ENCODE peak calls at places on chromosomes 4 and X, in four cellular contexts. Y is mucosa of descending colon, G is neural crest cell, Q is upper lobe of left lung. K is an unnamed sample.

GRCh38 chr4:85681194-85681803 is 206.3 kb downstream of the ARHGAP24 start:
- DNase-seq in Y (no peak), G (no peak), Q (peak), K (peak)

GRCh38 chr4:40193018-40193571 is 3.7 kb upstream of the RHOH start:
- DNase-seq in Y (peak), G (no peak), Q (no peak), K (no peak)

GRCh38 chr4:90598741-90599140 is 471.5 kb downstream of the CCSER1 start:
- DNase-seq in Y (no peak), G (no peak), Q (no peak), K (no peak)

GRCh38 chrX:101550362-101550761 is at the start of gene ARMCX1:
- DNase-seq in Y (peak), G (peak), Q (peak), K (peak)

GRCh38 chrX:41779941-41780340 is 56.0 kb downstream of the GPR82 start:
- DNase-seq in Y (no peak), G (no peak), Q (no peak), K (no peak)

GRCh38 chrX:32530802-32531403 is 680.4 kb downstream of the DMD start:
- DNase-seq in Y (no peak), G (peak), Q (no peak), K (peak)

GRCh38 chr4:1113311-1114009 is at the start of gene RNF212:
- DNase-seq in Y (peak), G (peak), Q (no peak), K (peak)

GRCh38 chr4:4607336-4608213 is 65.7 kb upstream of the STX18 start:
- DNase-seq in Y (no peak), G (no peak), Q (no peak), K (no peak)

GRCh38 chrX:41178201-41178600 is 93.0 kb downstream of the USP9X start:
- DNase-seq in Y (no peak), G (no peak), Q (no peak), K (no peak)

GRCh38 chr4:169582706-169583105 is 29.7 kb downstream of the NEK1 start:
- DNase-seq in Y (no peak), G (no peak), Q (no peak), K (no peak)

GRCh38 chr4:57501715-57502114 is 391.5 kb upstream of the IGFBP7 start:
- DNase-seq in Y (no peak), G (no peak), Q (no peak), K (no peak)

GRCh38 chrX:112832481-112833095 is 8.0 kb downstream of the AMOT start:
- DNase-seq in Y (peak), G (no peak), Q (peak), K (no peak)

GRCh38 chr4:142960867-142961644 is 115.0 kb upstream of the INPP4B start:
- DNase-seq in Y (no peak), G (no peak), Q (no peak), K (no peak)

GRCh38 chrX:10387011-10387410 is 230.2 kb downstream of the CLCN4 start:
- DNase-seq in Y (no peak), G (no peak), Q (no peak), K (peak)

GRCh38 chrX:25523574-25523973 is 507.8 kb upstream of the ARX start:
- DNase-seq in Y (no peak), G (peak), Q (no peak), K (peak)

GRCh38 chr4:7370038-7370437 is 64.7 kb downstream of the PSAPL1 start:
- DNase-seq in Y (no peak), G (no peak), Q (no peak), K (no peak)

GRCh38 chr4:56821394-56822263 is at the start of gene SPINK2:
- DNase-seq in Y (peak), G (peak), Q (peak), K (no peak)

GRCh38 chrX:152915541-152916241 is 17.8 kb downstream of the ZNF185 start:
- DNase-seq in Y (no peak), G (peak), Q (no peak), K (peak)

GRCh38 chr4:136864580-136865185 is 667.6 kb downstream of the PCDH18 start:
- DNase-seq in Y (no peak), G (peak), Q (no peak), K (peak)

GRCh38 chrX:150478496-150479492 is 89.6 kb upstream of the MTM1 start:
- DNase-seq in Y (no peak), G (no peak), Q (no peak), K (no peak)

GRCh38 chrX:150364347-150365050 is 1.4 kb downstream of the MAMLD1 start:
- DNase-seq in Y (peak), G (peak), Q (no peak), K (no peak)

DNA sequence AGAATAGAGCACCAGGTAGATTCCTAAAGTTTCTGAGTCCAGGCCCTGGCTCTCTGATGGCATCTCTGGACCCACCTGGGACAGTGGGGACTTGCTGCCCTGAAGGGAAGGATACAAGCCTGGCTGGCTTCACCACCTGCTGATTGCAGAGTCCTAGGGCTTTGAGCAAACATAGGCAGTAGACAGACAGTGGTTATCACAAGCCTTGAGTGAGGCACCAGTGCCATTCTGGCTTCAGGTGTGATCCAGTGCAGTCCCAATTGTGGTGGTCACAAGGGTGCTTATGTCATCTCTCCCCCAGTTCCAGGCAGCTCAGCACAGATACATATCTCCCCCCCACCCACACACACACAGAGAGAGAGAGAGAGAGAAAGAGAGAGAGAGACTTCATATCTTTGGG is 6.6 kb upstream of the PRRG3 start:
- DNase-seq in Y (no peak), G (no peak), Q (no peak), K (no peak)
- TF ChIP-seq CTCF in Y (no peak), G (no peak), Q (no peak), K (no peak)

DNA sequence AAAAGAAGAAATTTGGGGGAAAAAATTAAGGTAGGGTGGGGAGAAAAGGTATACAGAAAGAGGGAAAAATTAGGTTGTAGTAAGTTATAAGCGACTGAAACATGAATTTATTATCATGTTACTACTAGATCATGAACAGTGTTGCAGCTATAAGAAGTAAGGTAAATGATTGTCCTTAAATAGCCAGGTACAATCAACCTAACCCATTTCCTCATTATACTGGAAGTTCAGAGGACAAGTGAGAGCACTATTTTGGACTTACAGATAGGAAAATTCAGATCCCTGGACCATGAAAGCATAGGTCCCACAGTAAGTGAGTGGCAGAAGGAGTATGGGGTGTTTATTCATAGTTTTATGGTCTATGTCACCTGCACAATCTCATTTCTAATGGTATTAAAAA is 23.5 kb downstream of the PIR start:
- DNase-seq in Y (no peak), G (no peak), Q (no peak), K (no peak)
- TF ChIP-seq CTCF in Y (no peak), G (no peak), Q (no peak), K (no peak)

GRCh38 chrX:68257015-68257414 is 176.3 kb downstream of the OPHN1 start:
- DNase-seq in Y (no peak), G (no peak), Q (no peak), K (no peak)

GRCh38 chrX:68249904-68250303 is 183.4 kb downstream of the OPHN1 start:
- DNase-seq in Y (no peak), G (no peak), Q (no peak), K (no peak)

GRCh38 chrX:68249401-68249831 is 183.9 kb downstream of the OPHN1 start:
- DNase-seq in Y (no peak), G (no peak), Q (no peak), K (no peak)

GRCh38 chrX:68252664-68253063 is 180.6 kb downstream of the OPHN1 start:
- DNase-seq in Y (no peak), G (no peak), Q (no peak), K (no peak)

GRCh38 chrX:68254738-68255645 is 178.3 kb downstream of the OPHN1 start:
- DNase-seq in Y (no peak), G (no peak), Q (peak), K (no peak)
- TF ChIP-seq CTCF in Y (no peak), G (no peak), Q (no peak), K (no peak)

GRCh38 chr4:22356996-22357596 is 158.8 kb downstream of the ADGRA3 start:
- DNase-seq in Y (no peak), G (no peak), Q (no peak), K (peak)
- TF ChIP-seq CTCF in Y (no peak), G (peak), Q (no peak), K (peak)

GRCh38 chrX:106999002-106999975 is 723 bp downstream of the MORC4 start:
- DNase-seq in Y (peak), G (peak), Q (peak), K (peak)
- TF ChIP-seq CTCF in Y (no peak), G (peak), Q (no peak), K (peak)

GRCh38 chr4:93710847-93711430 is 117.6 kb upstream of the ATOH1 start:
- DNase-seq in Y (no peak), G (no peak), Q (peak), K (no peak)

GRCh38 chr4:93710101-93710846 is 118.3 kb upstream of the ATOH1 start:
- DNase-seq in Y (no peak), G (no peak), Q (peak), K (no peak)
- TF ChIP-seq CTCF in Y (no peak), G (peak), Q (peak), K (no peak)

GRCh38 chr4:70471897-70472296 is at the start of gene MUC7:
- DNase-seq in Y (no peak), G (no peak), Q (no peak), K (no peak)

DNA sequence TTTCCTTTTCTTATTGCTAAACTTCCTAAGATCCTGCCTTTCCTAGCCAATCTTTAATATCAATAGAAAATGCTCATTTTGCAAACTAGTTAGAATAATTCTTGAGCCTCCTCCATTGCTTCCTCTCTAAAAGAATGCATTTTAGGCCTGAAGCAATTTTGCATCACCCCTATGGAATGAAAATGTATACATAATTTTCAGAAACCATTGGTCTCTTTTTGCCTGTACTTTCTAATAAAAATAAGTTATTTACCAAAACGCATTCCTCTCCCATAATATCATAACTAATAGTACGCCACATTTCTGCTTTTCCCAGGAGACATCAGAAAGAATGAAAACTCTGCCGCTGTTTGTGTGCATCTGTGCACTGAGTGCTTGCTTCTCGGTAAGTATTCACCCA is 1.7 kb downstream of the MUC7 start:
- DNase-seq in Y (no peak), G (no peak), Q (no peak), K (peak)
- TF ChIP-seq CTCF in Y (no peak), G (no peak), Q (no peak), K (no peak)

K was measured in fibroblast of villous mesenchyme.